ENCODE peak calls at places on chromosomes 13 and 19, in ten cellular contexts. One of them, this sample, is unnamed.

GRCh38 chr19:48455908-48456562 is 661 bp downstream of the KCNJ14 start:
- DNase-seq in GM12864: no peak
- DNase-seq in midbrain: no peak
- DNase-seq in MCF 10A: no peak
- DNase-seq in D721Med: no peak
- DNase-seq in SJSA1: no peak
- DNase-seq in neural crest cell: no peak
- DNase-seq in NCI-H2107: no peak
- DNase-seq in NB4: peak
- DNase-seq in HepG2: no peak
- DNase-seq in this sample: no peak

GRCh38 chr13:50126378-50127016 is 111.3 kb downstream of the KCNRG start:
- DNase-seq in midbrain: no peak
- DNase-seq in neural crest cell: no peak
- DNase-seq in SJSA1: no peak
- DNase-seq in MCF 10A: peak
- DNase-seq in NCI-H2107: peak
- DNase-seq in NB4: peak
- DNase-seq in D721Med: no peak
- DNase-seq in HepG2: peak
- DNase-seq in GM12864: no peak
- DNase-seq in this sample: peak

GRCh38 chr19:16078759-16079707 is 2.7 kb downstream of the TPM4 start:
- DNase-seq in midbrain: peak
- DNase-seq in SJSA1: peak
- DNase-seq in HepG2: peak
- DNase-seq in GM12864: peak
- DNase-seq in MCF 10A: peak
- DNase-seq in neural crest cell: no peak
- DNase-seq in D721Med: no peak
- DNase-seq in NCI-H2107: no peak
- DNase-seq in NB4: peak
- DNase-seq in this sample: peak

GRCh38 chr13:25872871-25873607 is 178.8 kb downstream of the SHISA2 start:
- DNase-seq in NB4: peak
- DNase-seq in MCF 10A: peak
- DNase-seq in midbrain: no peak
- DNase-seq in D721Med: no peak
- DNase-seq in GM12864: no peak
- DNase-seq in SJSA1: no peak
- DNase-seq in HepG2: no peak
- DNase-seq in neural crest cell: no peak
- DNase-seq in NCI-H2107: no peak
- DNase-seq in this sample: no peak

GRCh38 chr19:17577698-17578097 is 22.2 kb downstream of the COLGALT1 start:
- DNase-seq in neural crest cell: no peak
- DNase-seq in midbrain: no peak
- DNase-seq in HepG2: no peak
- DNase-seq in MCF 10A: no peak
- DNase-seq in SJSA1: no peak
- DNase-seq in GM12864: no peak
- DNase-seq in NB4: no peak
- DNase-seq in NCI-H2107: no peak
- DNase-seq in D721Med: no peak
- DNase-seq in this sample: no peak

GRCh38 chr19:37572203-37572602 is 22.4 kb downstream of the ZNF571 start:
- DNase-seq in HepG2: no peak
- DNase-seq in NB4: peak
- DNase-seq in midbrain: no peak
- DNase-seq in neural crest cell: no peak
- DNase-seq in GM12864: no peak
- DNase-seq in NCI-H2107: no peak
- DNase-seq in MCF 10A: peak
- DNase-seq in D721Med: no peak
- DNase-seq in SJSA1: no peak
- DNase-seq in this sample: no peak

GRCh38 chr19:36377541-36378178 is 1.3 kb downstream of the ZFP14 start:
- DNase-seq in NB4: no peak
- DNase-seq in midbrain: no peak
- DNase-seq in MCF 10A: no peak
- DNase-seq in HepG2: peak
- DNase-seq in NCI-H2107: no peak
- DNase-seq in D721Med: no peak
- DNase-seq in GM12864: no peak
- DNase-seq in neural crest cell: no peak
- DNase-seq in SJSA1: no peak
- DNase-seq in this sample: no peak

GRCh38 chr13:74067818-74068217 is 66.4 kb downstream of the KLF12 start:
- DNase-seq in D721Med: no peak
- DNase-seq in SJSA1: no peak
- DNase-seq in GM12864: no peak
- DNase-seq in NCI-H2107: no peak
- DNase-seq in neural crest cell: no peak
- DNase-seq in MCF 10A: peak
- DNase-seq in NB4: no peak
- DNase-seq in HepG2: no peak
- DNase-seq in midbrain: no peak
- DNase-seq in this sample: no peak

GRCh38 chr13:97492257-97492656 is 58.3 kb downstream of the RAP2A start:
- DNase-seq in neural crest cell: no peak
- DNase-seq in MCF 10A: no peak
- DNase-seq in D721Med: no peak
- DNase-seq in NB4: no peak
- DNase-seq in HepG2: peak
- DNase-seq in SJSA1: no peak
- DNase-seq in GM12864: no peak
- DNase-seq in NCI-H2107: no peak
- DNase-seq in midbrain: no peak
- DNase-seq in this sample: no peak

GRCh38 chr13:42377640-42378382 is 105.9 kb downstream of the AKAP11 start:
- DNase-seq in D721Med: no peak
- DNase-seq in SJSA1: no peak
- DNase-seq in GM12864: peak
- DNase-seq in HepG2: no peak
- DNase-seq in NB4: peak
- DNase-seq in NCI-H2107: peak
- DNase-seq in midbrain: no peak
- DNase-seq in neural crest cell: no peak
- DNase-seq in MCF 10A: no peak
- DNase-seq in this sample: peak

This sample was measured in KG1.